ENCODE peak calls at places on chromosomes 3 and 15, in four cellular contexts. M is WTC11, H is K562, Y is HepG2. S is an unnamed sample.

GRCh38 chr15:78065284-78065872 is 12.1 kb downstream of the TBC1D2B start:
- DNase-seq in M (peak), H (no peak), Y (peak), S (no peak)

GRCh38 chr3:14587733-14588360 is 47.7 kb upstream of the GRIP2 start:
- DNase-seq in M (no peak), H (no peak), Y (peak), S (no peak)

GRCh38 chr3:148711981-148712666 is 14.4 kb downstream of the AGTR1 start:
- DNase-seq in M (no peak), H (no peak), Y (peak), S (no peak)

GRCh38 chr3:75042941-75043340 is 428.5 kb upstream of the CNTN3 start:
- DNase-seq in M (peak), H (no peak), Y (no peak), S (no peak)

GRCh38 chr15:77775851-77776250 is 143.1 kb upstream of the LINGO1 start:
- DNase-seq in M (no peak), H (no peak), Y (no peak), S (no peak)

GRCh38 chr3:108079877-108080276 is 11.0 kb downstream of the CD47 start:
- DNase-seq in M (no peak), H (no peak), Y (no peak), S (no peak)

GRCh38 chr15:69604050-69604378 is 151.4 kb downstream of the RPLP1 start:
- DNase-seq in M (peak), H (no peak), Y (peak), S (no peak)

GRCh38 chr15:70556804-70557203 is 206.6 kb downstream of the UACA start:
- DNase-seq in M (no peak), H (no peak), Y (no peak), S (no peak)

GRCh38 chr3:140091143-140091542 is 156.2 kb downstream of the CLSTN2 start:
- DNase-seq in M (no peak), H (no peak), Y (no peak), S (no peak)

GRCh38 chr3:114152519-114153151 is 26.2 kb downstream of the DRD3 start:
- DNase-seq in M (peak), H (peak), Y (peak), S (peak)

GRCh38 chr3:11600501-11601282 is 43.0 kb downstream of the VGLL4 start:
- DNase-seq in M (peak), H (no peak), Y (peak), S (no peak)

GRCh38 chr15:89114974-89115373 is 26.7 kb downstream of the ABHD2 start:
- DNase-seq in M (no peak), H (no peak), Y (no peak), S (no peak)

GRCh38 chr3:53773330-53773583 is 73.0 kb downstream of the CHDH start:
- DNase-seq in M (no peak), H (no peak), Y (no peak), S (no peak)

GRCh38 chr3:118772036-118773030 is 262.3 kb downstream of the IGSF11 start:
- DNase-seq in M (no peak), H (peak), Y (no peak), S (no peak)

GRCh38 chr3:127652246-127652995 is 20.3 kb upstream of the ABTB1 start:
- DNase-seq in M (peak), H (peak), Y (peak), S (peak)

GRCh38 chr3:32138545-32139104 is 32.2 kb downstream of the GPD1L start:
- DNase-seq in M (no peak), H (no peak), Y (no peak), S (no peak)

GRCh38 chr15:72967836-72968530 is 84.3 kb upstream of the NEO1 start:
- DNase-seq in M (no peak), H (no peak), Y (no peak), S (peak)

GRCh38 chr3:197590313-197590962 is 34.7 kb upstream of the BDH1 start:
- DNase-seq in M (no peak), H (no peak), Y (peak), S (no peak)

GRCh38 chr3:98612996-98613517 is 19.6 kb upstream of the CPOX start:
- DNase-seq in M (no peak), H (no peak), Y (no peak), S (no peak)

GRCh38 chr3:135966349-135966695 is 794 bp downstream of the PPP2R3A start:
- DNase-seq in M (peak), H (no peak), Y (no peak), S (peak)

GRCh38 chr3:72738752-72739520 is 109.3 kb downstream of the SHQ1 start:
- DNase-seq in M (peak), H (peak), Y (no peak), S (peak)

GRCh38 chr3:72636947-72637647 is 211.1 kb downstream of the SHQ1 start:
- DNase-seq in M (no peak), H (no peak), Y (no peak), S (no peak)

GRCh38 chr3:148681080-148681479 is 16.6 kb upstream of the AGTR1 start:
- DNase-seq in M (no peak), H (no peak), Y (no peak), S (no peak)

GRCh38 chr3:139309880-139310279 is 33.9 kb upstream of the MRPS22 start:
- DNase-seq in M (no peak), H (peak), Y (peak), S (no peak)

GRCh38 chr3:159802864-159803263 is 185.8 kb upstream of the IL12A start:
- DNase-seq in M (no peak), H (no peak), Y (no peak), S (no peak)

GRCh38 chr15:34049096-34049495 is 10.1 kb upstream of the AVEN start:
- DNase-seq in M (no peak), H (no peak), Y (no peak), S (no peak)

GRCh38 chr3:190696777-190697501 is 165.6 kb downstream of the GMNC start:
- DNase-seq in M (no peak), H (no peak), Y (peak), S (no peak)

GRCh38 chr3:184716652-184717607 is 5.1 kb upstream of the MAGEF1 start:
- DNase-seq in M (peak), H (no peak), Y (peak), S (no peak)

GRCh38 chr3:170869645-170870593 is at the start of gene RPL22L1:
- DNase-seq in M (peak), H (peak), Y (peak), S (peak)

GRCh38 chr3:188947983-188948657 is 223.7 kb upstream of the TPRG1 start:
- DNase-seq in M (peak), H (no peak), Y (no peak), S (peak)

DNA sequence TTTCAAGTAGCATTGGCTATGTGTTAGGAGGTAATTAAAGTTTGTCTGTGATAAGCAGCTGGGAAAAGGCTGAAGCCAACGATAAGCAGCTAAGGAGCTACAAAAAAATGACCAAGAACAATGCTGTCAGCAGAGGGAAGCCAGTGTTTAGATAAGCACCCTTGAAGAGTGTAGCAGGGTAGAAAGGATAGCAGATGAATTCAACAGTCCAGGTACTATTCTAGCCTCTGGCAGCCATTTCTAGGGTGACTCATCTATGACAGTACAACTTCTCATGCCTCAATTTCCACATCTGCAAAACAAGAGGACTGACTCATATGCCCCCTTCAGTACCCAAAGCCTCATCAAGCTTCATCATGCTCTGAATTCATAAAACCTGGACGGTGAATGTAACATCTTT is 617.6 kb upstream of the UBE2E2 start:
- DNase-seq in M (no peak), H (no peak), Y (no peak), S (no peak)
- TF ChIP-seq ELF4 in M (no peak), H (no peak), Y (no peak), S (no peak)

GRCh38 chr3:6805236-6805635 is 55.7 kb upstream of the GRM7 start:
- DNase-seq in M (no peak), H (no peak), Y (no peak), S (no peak)

GRCh38 chr3:6809349-6809748 is 51.6 kb upstream of the GRM7 start:
- DNase-seq in M (no peak), H (no peak), Y (no peak), S (no peak)

GRCh38 chr3:6803652-6804051 is 57.3 kb upstream of the GRM7 start:
- DNase-seq in M (no peak), H (no peak), Y (no peak), S (no peak)

GRCh38 chr3:6806991-6807390 is 53.9 kb upstream of the GRM7 start:
- DNase-seq in M (no peak), H (no peak), Y (no peak), S (no peak)

DNA sequence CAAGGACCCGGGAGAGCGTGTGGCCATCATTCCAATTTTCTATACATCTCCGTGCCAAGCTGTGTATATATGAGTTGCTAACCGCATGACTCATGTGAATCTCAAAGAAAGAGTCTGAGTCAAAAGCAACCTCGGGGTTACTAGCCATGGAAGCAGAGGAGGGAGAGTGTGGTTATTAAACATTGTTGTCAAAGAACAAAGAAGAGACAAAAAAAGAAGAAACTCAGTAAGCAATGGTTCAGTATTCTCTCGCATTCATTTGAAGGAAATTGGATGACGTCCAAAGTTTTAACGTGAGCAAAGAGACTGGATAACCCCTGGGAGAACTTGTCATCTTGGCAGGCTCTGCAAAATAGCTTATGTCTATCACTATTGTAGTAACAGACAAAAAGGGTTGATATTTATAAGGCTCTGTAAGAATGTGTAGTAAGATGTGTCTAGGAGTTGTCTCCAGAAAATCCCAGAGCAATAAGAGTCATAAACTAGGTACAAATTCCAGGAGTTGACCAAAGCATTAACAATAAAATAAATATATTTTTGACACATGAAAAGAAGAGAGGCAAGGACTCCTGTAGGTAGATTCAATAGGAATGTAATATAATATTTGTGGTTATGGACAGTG is 52.8 kb upstream of the GRM7 start:
- DNase-seq in M (no peak), H (no peak), Y (no peak), S (no peak)
- TF ChIP-seq ELF4 in M (no peak), H (no peak), Y (no peak), S (no peak)

DNA sequence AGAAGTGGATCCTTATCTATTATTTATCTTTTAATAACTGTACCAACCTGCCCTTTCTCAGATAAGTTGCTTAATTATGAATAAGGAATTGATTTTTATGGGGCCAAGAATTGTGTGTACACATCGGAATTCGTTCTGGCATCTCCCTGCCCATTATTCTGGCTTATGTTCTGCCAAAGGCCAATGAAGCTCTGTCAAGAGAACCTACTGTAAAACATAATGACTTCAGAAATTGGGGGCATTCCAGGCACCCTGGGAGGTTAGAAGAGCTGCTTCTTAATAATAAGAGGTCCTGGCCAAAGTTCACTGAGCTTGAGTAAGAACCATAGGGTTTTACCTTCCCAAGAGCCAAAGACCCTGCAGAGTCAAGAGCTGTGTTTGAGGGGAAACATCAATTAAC is 261.7 kb downstream of the SLC9A9 start:
- DNase-seq in M (no peak), H (no peak), Y (no peak), S (no peak)
- TF ChIP-seq ELF4 in M (no peak), H (no peak), Y (no peak), S (no peak)

DNA sequence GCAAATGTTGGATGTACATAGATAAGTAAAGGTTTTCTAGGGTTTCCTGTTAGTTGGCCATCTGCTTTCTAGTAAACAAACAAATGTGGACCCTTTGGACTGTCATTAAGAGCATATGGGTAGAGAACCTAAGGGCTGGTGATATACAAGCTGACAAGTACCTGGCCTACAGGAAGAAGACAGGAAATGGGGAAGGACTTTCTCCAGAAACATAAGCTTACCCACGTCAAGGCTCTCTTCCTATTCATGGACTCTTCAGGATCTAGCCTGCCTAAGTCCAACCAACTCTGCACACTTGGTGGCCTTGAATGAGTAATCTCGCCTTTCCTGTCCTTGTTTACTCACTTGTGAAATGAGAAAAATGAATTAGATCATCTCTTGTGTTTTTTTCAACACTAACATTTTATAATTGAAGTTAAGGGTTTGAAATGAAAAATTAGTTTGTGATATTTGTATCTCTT is 22.2 kb upstream of the GOLIM4 start:
- DNase-seq in M (no peak), H (peak), Y (peak), S (no peak)
- TF ChIP-seq ELF4 in M (no peak), H (no peak), Y (no peak), S (no peak)

DNA sequence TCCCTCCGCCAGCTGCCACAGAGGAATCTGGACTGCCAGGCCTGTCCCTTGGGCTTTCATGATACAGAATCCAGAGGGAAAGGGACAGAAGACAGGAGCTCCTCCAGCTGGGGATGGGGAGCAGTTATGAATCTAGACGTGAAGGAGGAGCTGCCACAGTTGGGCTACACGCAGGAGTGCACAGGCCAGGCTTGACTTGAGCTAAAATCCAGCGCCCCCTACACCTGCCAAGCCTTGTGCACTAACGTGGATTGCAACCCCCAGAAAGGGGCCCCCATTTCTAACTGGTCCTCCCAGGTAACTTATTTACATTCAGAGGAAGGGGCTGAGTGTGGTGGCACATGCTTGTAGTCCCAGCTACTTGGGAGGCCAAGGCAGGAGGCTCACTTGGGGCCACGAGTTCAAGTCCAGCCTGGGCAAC is 14.3 kb downstream of the KLHL6 start:
- DNase-seq in M (no peak), H (no peak), Y (no peak), S (no peak)
- TF ChIP-seq ELF4 in M (no peak), H (no peak), Y (no peak), S (no peak)

GRCh38 chr15:25933456-25934158 is 70.5 kb upstream of the ATP10A start:
- DNase-seq in M (peak), H (peak), Y (peak), S (peak)
- TF ChIP-seq ELF4 in M (no peak), H (no peak), Y (no peak), S (no peak)

GRCh38 chr3:43296565-43296964 is 10.2 kb downstream of the SNRK start:
- DNase-seq in M (no peak), H (peak), Y (no peak), S (no peak)

GRCh38 chr3:43298292-43298691 is 12.0 kb downstream of the SNRK start:
- DNase-seq in M (no peak), H (no peak), Y (no peak), S (no peak)

GRCh38 chr3:43298761-43299160 is 12.4 kb downstream of the SNRK start:
- DNase-seq in M (no peak), H (no peak), Y (no peak), S (no peak)

GRCh38 chr3:43291546-43291945 is 5.2 kb downstream of the SNRK start:
- DNase-seq in M (no peak), H (no peak), Y (no peak), S (no peak)

GRCh38 chr3:43294975-43295374 is 8.6 kb downstream of the SNRK start:
- DNase-seq in M (no peak), H (no peak), Y (peak), S (no peak)
- TF ChIP-seq ELF4 in M (no peak), H (no peak), Y (no peak), S (no peak)

GRCh38 chr3:120284702-120285507 is at the start of gene GPR156:
- DNase-seq in M (peak), H (peak), Y (no peak), S (peak)
- TF ChIP-seq ELF4 in M (peak), H (no peak), Y (no peak), S (no peak)